ENCODE peak calls at places on chromosomes 7 and 10, in ten cellular contexts. I is AG04450; O is AML-193; X is stimulated activated CD4-positive, alpha-beta T cell treated with anti-CD3 and anti-CD28 coated beads, Interleukin-1b, Interleukin-23, amount 100 ng/mL, for 4 hours; H is neural progenitor cell; Y is iris pigment epithelial cell; W is colonic mucosa; P is EL; K is body of pancreas; B is HTR-8/SVneo. R is an unnamed sample.

GRCh38 chr7:101743241-101743994 is 74.0 kb upstream of the CUX1 start:
- DNase-seq in X (peak), P (peak), H (peak), Y (peak), I (no peak), B (peak), W (peak), O (peak), K (peak), R (no peak)

GRCh38 chr10:72297281-72297967 is 23.7 kb downstream of the DDIT4 start:
- DNase-seq in H (no peak), X (peak), B (no peak), K (peak), Y (peak), O (peak), P (peak), W (peak), I (peak), R (peak)

GRCh38 chr10:21488246-21488953 is 37.1 kb downstream of the SKIDA1 start:
- DNase-seq in I (no peak), O (no peak), X (no peak), W (no peak), B (no peak), P (no peak), H (no peak), K (no peak), Y (peak), R (no peak)

GRCh38 chr7:117165656-117166055 is 157.2 kb downstream of the WNT2 start:
- DNase-seq in O (no peak), H (no peak), I (no peak), P (no peak), Y (no peak), K (peak), X (no peak), W (no peak), B (no peak), R (no peak)

GRCh38 chr7:13641699-13642098 is 347.8 kb downstream of the ETV1 start:
- DNase-seq in W (no peak), H (no peak), Y (peak), I (no peak), X (no peak), O (no peak), K (peak), P (no peak), B (peak), R (no peak)

GRCh38 chr10:63720689-63721088 is 199.5 kb downstream of the REEP3 start:
- DNase-seq in B (no peak), I (no peak), P (no peak), H (no peak), Y (no peak), X (no peak), K (no peak), W (no peak), O (no peak), R (no peak)

GRCh38 chr7:21941570-21942224 is 4.0 kb downstream of the CDCA7L start:
- DNase-seq in K (no peak), H (no peak), I (no peak), P (peak), O (peak), B (no peak), Y (peak), X (no peak), W (no peak), R (no peak)

GRCh38 chr7:151838861-151839381 is 38.0 kb downstream of the PRKAG2 start:
- DNase-seq in H (no peak), I (no peak), W (no peak), B (no peak), Y (no peak), X (no peak), K (peak), O (peak), P (no peak), R (peak)

GRCh38 chr7:28469562-28469961 is 57.2 kb downstream of the CREB5 start:
- DNase-seq in B (no peak), Y (no peak), H (no peak), K (no peak), O (no peak), W (no peak), I (no peak), X (no peak), P (no peak), R (no peak)

GRCh38 chr10:49611166-49611814 is 1.2 kb downstream of the SLC18A3 start:
- DNase-seq in I (no peak), K (no peak), B (no peak), P (no peak), W (no peak), X (no peak), Y (no peak), H (peak), O (no peak), R (no peak)

GRCh38 chr10:126538439-126539140 is 131.9 kb downstream of the C10orf90 start:
- DNase-seq in B (no peak), O (no peak), X (no peak), Y (no peak), I (no peak), W (no peak), K (no peak), P (no peak), H (no peak), R (no peak)

GRCh38 chr10:86252573-86252972 is 114.0 kb downstream of the GRID1 start:
- DNase-seq in H (no peak), K (no peak), X (no peak), B (no peak), W (no peak), I (no peak), O (no peak), P (no peak), Y (no peak), R (no peak)

GRCh38 chr10:125014984-125015944 is 73.3 kb downstream of the ZRANB1 start:
- DNase-seq in W (no peak), K (no peak), Y (no peak), B (no peak), H (no peak), P (no peak), O (no peak), X (no peak), I (no peak), R (no peak)

GRCh38 chr10:72355214-72355555 is 466 bp upstream of the DNAJB12 start:
- DNase-seq in X (no peak), K (no peak), Y (no peak), H (no peak), B (no peak), W (no peak), I (no peak), P (no peak), O (no peak), R (no peak)

GRCh38 chr10:112832959-112833358 is 117.1 kb upstream of the TCF7L2 start:
- DNase-seq in H (no peak), W (no peak), O (no peak), B (no peak), K (no peak), P (no peak), I (no peak), X (no peak), Y (no peak), R (no peak)

GRCh38 chr10:76582536-76582935 is 1055.1 kb downstream of the KCNMA1 start:
- DNase-seq in H (no peak), I (no peak), B (peak), W (no peak), K (no peak), O (no peak), P (peak), X (no peak), Y (peak), R (no peak)

GRCh38 chr7:92250603-92251002 is 4.8 kb downstream of the ANKIB1 start:
- DNase-seq in K (no peak), O (no peak), W (no peak), B (no peak), X (no peak), I (no peak), Y (no peak), P (no peak), H (no peak), R (no peak)

GRCh38 chr10:72511414-72511813 is 114.5 kb downstream of the MICU1 start:
- DNase-seq in X (no peak), Y (no peak), H (no peak), W (no peak), O (peak), I (no peak), P (no peak), K (no peak), B (no peak), R (peak)

GRCh38 chr10:4807803-4808507 is 18.1 kb upstream of the AKR1E2 start:
- DNase-seq in I (peak), X (no peak), K (no peak), Y (peak), B (peak), H (no peak), O (no peak), P (peak), W (no peak), R (no peak)

GRCh38 chr10:78959217-78959616 is 109.5 kb upstream of the ZMIZ1 start:
- DNase-seq in K (no peak), X (no peak), B (no peak), Y (no peak), O (no peak), W (no peak), I (no peak), H (no peak), P (no peak), R (no peak)

GRCh38 chr7:147915781-147916180 is 674.8 kb upstream of the C7orf33 start:
- DNase-seq in B (no peak), X (no peak), W (no peak), Y (no peak), H (no peak), I (no peak), O (no peak), K (no peak), P (no peak), R (no peak)

GRCh38 chr10:77377678-77378352 is 259.8 kb downstream of the KCNMA1 start:
- DNase-seq in O (no peak), H (no peak), K (peak), Y (no peak), I (no peak), B (no peak), W (no peak), P (no peak), X (no peak), R (no peak)

GRCh38 chr7:121872831-121873764 is at the start of gene PTPRZ1:
- DNase-seq in I (no peak), K (peak), Y (peak), O (no peak), P (peak), H (peak), X (no peak), B (peak), W (peak), R (no peak)

GRCh38 chr10:48330269-48330668 is 23.8 kb downstream of the MAPK8 start:
- DNase-seq in H (no peak), B (no peak), O (no peak), K (no peak), P (no peak), W (no peak), X (no peak), Y (peak), I (no peak), R (no peak)

GRCh38 chr10:80104066-80104926 is 25.8 kb downstream of the TMEM254 start:
- DNase-seq in I (peak), H (no peak), K (peak), X (no peak), B (no peak), O (no peak), P (peak), Y (peak), W (no peak), R (no peak)

GRCh38 chr10:3740157-3740871 is 44.7 kb downstream of the KLF6 start:
- DNase-seq in P (peak), O (peak), X (no peak), B (no peak), Y (peak), I (no peak), K (no peak), H (no peak), W (no peak), R (no peak)

R was measured in SIG-M5.